ENCODE peak calls at places on chromosomes 2 and 18, in five cellular contexts. O is GM12878, N is GM23338, W is cardiac muscle cell, X is NT2/D1. E is an unnamed sample.

GRCh38 chr2:144479138-144479537 is 40.8 kb downstream of the ZEB2 start:
- DNase-seq in X (peak; percentile 46), O (no peak), N (peak; percentile 77), W (peak; percentile 57), E (no peak)

GRCh38 chr2:179562330-179562885 is 297.8 kb upstream of the SESTD1 start:
- DNase-seq in X (no peak), O (no peak), W (no peak), N (no peak), E (no peak)

GRCh38 chr2:26561918-26562810 is 79.0 kb downstream of the CIB4 start:
- DNase-seq in O (no peak), N (peak; percentile 61), X (no peak), W (peak; percentile 69), E (peak; percentile 65)

GRCh38 chr2:27828305-27828704 is 56.8 kb downstream of the MRPL33 start:
- DNase-seq in O (no peak), X (no peak), W (no peak), N (no peak), E (no peak)

GRCh38 chr18:35171315-35171987 is 69.4 kb upstream of the ZNF397 start:
- DNase-seq in W (no peak), X (no peak), O (no peak), N (no peak), E (no peak)

GRCh38 chr2:158359846-158360245 is 96.7 kb downstream of the CCDC148 start:
- DNase-seq in W (no peak), N (peak; percentile 45), X (peak; percentile 44), O (no peak), E (no peak)

GRCh38 chr2:98394595-98395153 is 48.4 kb downstream of the CNGA3 start:
- DNase-seq in N (peak; percentile 36), W (no peak), X (peak; percentile 18), O (no peak), E (peak; percentile 30)

GRCh38 chr2:9422321-9423099 is 818 bp downstream of the ITGB1BP1 start:
- DNase-seq in O (no peak), N (peak; percentile 63), W (peak; percentile 23), X (no peak), E (peak; percentile 65)

GRCh38 chr2:46009772-46010171 is 287.4 kb upstream of the EPAS1 start:
- DNase-seq in W (no peak), N (no peak), X (no peak), O (no peak), E (no peak)

GRCh38 chr2:214215107-214215506 is 195.7 kb upstream of the VWC2L start:
- DNase-seq in O (no peak), W (no peak), X (no peak), N (no peak), E (no peak)

GRCh38 chr2:121478996-121479735 is 51.5 kb upstream of the RNU4ATAC start:
- DNase-seq in O (no peak), X (no peak), W (no peak), N (no peak), E (no peak)

GRCh38 chr2:43065036-43065435 is 161.4 kb downstream of the ZFP36L2 start:
- DNase-seq in X (no peak), W (no peak), N (no peak), O (no peak), E (no peak)

GRCh38 chr2:237488295-237488694 is 1.2 kb downstream of the MLPH start:
- DNase-seq in O (no peak), W (no peak), X (no peak), N (no peak), E (peak; percentile 18)
- H3K4me3 ChIP-seq in O (no peak overlapping the region), W (no peak overlapping the region), X (no peak overlapping the region), N (no peak overlapping the region), E (no peak overlapping the region)

DNA sequence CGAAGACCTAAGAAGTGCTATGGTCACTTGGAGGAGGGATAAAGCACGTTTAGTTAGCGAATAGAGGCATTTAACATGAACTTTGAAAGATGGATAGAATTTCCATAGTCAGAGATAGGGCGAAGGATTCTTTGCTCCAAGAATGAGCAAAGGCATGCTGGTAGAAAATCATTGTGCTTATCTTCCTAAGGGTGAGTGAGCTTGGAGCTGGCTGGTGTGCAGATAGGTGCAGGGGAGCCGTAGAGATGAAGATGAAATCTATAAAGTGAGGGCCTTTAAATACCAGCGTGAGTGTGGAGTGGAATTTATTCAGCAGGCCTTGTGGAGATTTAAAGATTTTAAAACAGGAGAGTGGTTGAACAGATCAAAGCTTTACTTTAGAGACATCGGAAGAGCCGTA is 1.6 kb downstream of the HRH4 start:
- DNase-seq in W (no peak), X (no peak), N (no peak), O (no peak), E (no peak)
- H3K27me3 ChIP-seq in W (no peaks in the 10 kb centered on the region), X (no peaks in the 10 kb centered on the region), N (no peaks in the 10 kb centered on the region), O (peaks cover 1% of the 10 kb centered on the region), E (no peaks in the 10 kb centered on the region)

GRCh38 chr2:38600242-38600891 is 2.4 kb downstream of the HNRNPLL start:
- DNase-seq in N (peak; percentile 17), O (no peak), X (no peak), W (peak; percentile 18), E (peak; percentile 24)

GRCh38 chr2:38598991-38599295 is 3.8 kb downstream of the HNRNPLL start:
- DNase-seq in X (no peak), W (no peak), N (no peak), O (no peak), E (peak; percentile 2)

GRCh38 chr2:38598200-38598990 is 4.3 kb downstream of the HNRNPLL start:
- DNase-seq in X (no peak), O (no peak), N (peak; percentile 15), W (no peak), E (peak; percentile 15)

GRCh38 chr2:38601061-38601460 is 1.7 kb downstream of the HNRNPLL start:
- DNase-seq in N (no peak), X (no peak), W (no peak), O (no peak), E (no peak)

DNA sequence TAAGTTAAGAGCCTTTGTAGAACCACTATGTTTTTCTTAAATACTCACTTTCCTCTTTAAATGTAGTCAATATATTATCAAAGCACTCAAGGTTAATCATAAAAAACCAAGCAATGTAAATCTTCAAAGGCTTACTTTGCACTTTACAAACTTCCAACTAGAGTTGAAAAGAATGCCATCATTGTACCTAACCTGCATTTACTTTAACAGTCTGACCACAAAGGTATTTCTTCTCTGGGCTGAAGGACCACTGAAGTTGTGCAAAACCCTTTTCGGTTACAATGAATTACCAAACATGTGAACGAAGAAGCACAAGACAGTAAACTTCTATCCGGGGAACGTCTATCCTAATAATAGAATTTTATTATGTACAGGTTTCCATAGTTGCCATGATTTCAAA is 3.0 kb downstream of the HNRNPLL start:
- DNase-seq in N (no peak), X (no peak), W (no peak), O (no peak), E (no peak)
- H3K4me3 ChIP-seq in N (peak overlapping the region; percentile 63), X (no peak overlapping the region), W (peak overlapping the region; percentile 77), O (no peak overlapping the region), E (no peak overlapping the region)

GRCh38 chr2:160254363-160254762 is 54.3 kb upstream of the ITGB6 start:
- DNase-seq in N (no peak), O (no peak), W (no peak), X (no peak), E (no peak)

GRCh38 chr2:160257015-160257741 is 57.1 kb upstream of the ITGB6 start:
- DNase-seq in N (no peak), X (no peak), W (no peak), O (no peak), E (no peak)

GRCh38 chr2:160255401-160255800 is 55.3 kb upstream of the ITGB6 start:
- DNase-seq in O (no peak), W (no peak), N (no peak), X (no peak), E (no peak)

GRCh38 chr2:160256511-160256910 is 56.4 kb upstream of the ITGB6 start:
- DNase-seq in W (no peak), O (no peak), N (no peak), X (no peak), E (no peak)

GRCh38 chr2:160257742-160258577 is 57.9 kb upstream of the ITGB6 start:
- DNase-seq in O (no peak), X (no peak), W (no peak), N (no peak), E (no peak)
- H3K27me3 ChIP-seq in O (no peaks in the 10 kb centered on the region), X (no peaks in the 10 kb centered on the region), W (no peaks in the 10 kb centered on the region), N (no peaks in the 10 kb centered on the region), E (no peaks in the 10 kb centered on the region)

GRCh38 chr2:197502201-197502600 is 2.0 kb downstream of the HSPE1 start:
- DNase-seq in X (no peak), O (no peak), W (no peak), N (no peak), E (no peak)
- H3K4me3 ChIP-seq in X (peak overlapping the region; percentile 94), O (peak overlapping the region; percentile 81), W (peak overlapping the region; percentile 58), N (peak overlapping the region; percentile 84), E (no peak overlapping the region)

GRCh38 chr2:176127769-176128072 is 1.8 kb upstream of the HOXD8 start:
- DNase-seq in N (no peak), X (no peak), W (no peak), O (no peak), E (no peak)
- H3K27me3 ChIP-seq in N (peaks cover 100% of the 10 kb centered on the region), X (peaks cover 99% of the 10 kb centered on the region), W (peaks cover 100% of the 10 kb centered on the region), O (peaks cover 7% of the 10 kb centered on the region), E (peaks cover 100% of the 10 kb centered on the region)

GRCh38 chr2:173213181-173213580 is 137.5 kb downstream of the MAP3K20 start:
- DNase-seq in W (no peak), O (no peak), X (no peak), N (no peak), E (no peak)
- H3K4me3 ChIP-seq in W (no peak overlapping the region), O (no peak overlapping the region), X (no peak overlapping the region), N (no peak overlapping the region), E (no peak overlapping the region)

DNA sequence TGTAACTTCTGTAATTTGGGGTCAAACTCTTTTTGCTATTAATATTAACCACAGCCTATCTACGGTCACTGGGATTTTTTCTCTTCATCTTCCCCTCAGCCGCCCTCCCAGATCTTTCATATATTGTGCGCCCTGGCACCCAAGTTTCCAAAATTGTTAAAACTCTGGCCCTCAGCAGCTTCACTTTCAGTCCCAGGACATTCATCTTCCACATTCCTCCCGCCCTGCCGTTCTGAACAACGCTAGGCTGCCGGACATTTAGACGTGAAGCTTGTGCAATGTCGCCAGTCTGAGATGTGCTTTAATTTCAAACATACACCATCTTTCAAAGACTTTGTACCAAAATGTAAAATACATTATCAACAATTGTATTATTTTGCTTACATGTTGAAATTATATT is 1.8 kb upstream of the TMEM18 start:
- DNase-seq in O (no peak), N (no peak), X (no peak), W (no peak), E (no peak)
- H3K27me3 ChIP-seq in O (no peaks in the 10 kb centered on the region), N (no peaks in the 10 kb centered on the region), X (no peaks in the 10 kb centered on the region), W (no peaks in the 10 kb centered on the region), E (no peaks in the 10 kb centered on the region)

DNA sequence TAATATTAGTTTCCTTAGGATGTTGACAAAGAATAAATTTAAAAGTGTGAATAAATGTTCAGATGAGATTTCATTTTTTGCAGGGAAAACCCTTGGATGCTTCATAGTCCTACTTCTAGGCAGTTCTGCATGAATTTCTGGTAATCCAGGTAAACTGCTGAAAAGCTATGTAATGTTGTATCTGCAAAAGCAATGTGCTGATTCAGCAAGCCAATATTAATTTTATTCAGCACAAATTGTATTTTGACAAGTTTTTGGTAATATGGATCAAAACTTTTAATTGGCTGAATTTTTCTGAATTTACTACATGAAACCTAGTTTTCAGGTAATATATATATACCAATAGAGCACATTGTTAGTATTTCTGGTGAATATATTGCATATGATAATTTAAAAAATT is 17.8 kb upstream of the RBBP8 start:
- DNase-seq in O (no peak), W (no peak), X (no peak), N (no peak), E (no peak)
- H3K4me3 ChIP-seq in O (no peak overlapping the region), W (no peak overlapping the region), X (no peak overlapping the region), N (no peak overlapping the region), E (no peak overlapping the region)

E was measured in H7.